ENCODE peak calls at places on chromosomes 6 and 20, in four cellular contexts. I, U, X and M are unnamed samples.

GRCh38 chr20:36682311-36682710 is 36.3 kb upstream of the SLA2 start:
- DNase-seq in U (no peak), X (no peak), I (no peak), M (no peak)

GRCh38 chr6:52560462-52560861 is 16.4 kb downstream of the TRAM2 start:
- DNase-seq in U (no peak), I (no peak), X (no peak), M (peak)

GRCh38 chr6:6007311-6008113 is 787 bp upstream of the NRN1 start:
- DNase-seq in X (no peak), U (no peak), I (peak), M (peak)

GRCh38 chr6:128000363-128000762 is 99.5 kb upstream of the THEMIS start:
- DNase-seq in X (no peak), I (no peak), U (no peak), M (no peak)

GRCh38 chr20:19973920-19974620 is 43.1 kb upstream of the NAA20 start:
- DNase-seq in U (peak), X (peak), I (no peak), M (peak)

GRCh38 chr20:43914286-43914685 is 366 bp upstream of the TOX2 start:
- DNase-seq in I (no peak), X (no peak), U (no peak), M (peak)

GRCh38 chr6:113860165-113860955 is 3.2 kb downstream of the MARCKS start:
- DNase-seq in U (no peak), X (no peak), I (peak), M (peak)

GRCh38 chr20:47127986-47128385 is 228.5 kb downstream of the ZMYND8 start:
- DNase-seq in U (no peak), X (no peak), I (no peak), M (no peak)

GRCh38 chr6:41377071-41377470 is 41.7 kb downstream of the NCR2 start:
- DNase-seq in X (no peak), U (no peak), I (no peak), M (no peak)